ENCODE peak calls at places on chromosomes 7 and 10, in eight cellular contexts. L is heart right ventricle; O is A549; K is effector memory CD4-positive, alpha-beta T cell; S is sigmoid colon; H is HAP-1; U is HCT116; D is aorta. Q is an unnamed sample.
A peak's percentile ranks its signal among the peaks of the same experiment; 100 is the strongest.

GRCh38 chr10:80416401-80417098 is 8.2 kb downstream of the PRXL2A start:
- DNase-seq in O (no peak), L (peak; percentile 77), U (no peak), H (no peak), S (peak; percentile 94), K (no peak), D (no peak), Q (no peak)

GRCh38 chr7:100446040-100446439 is 9.7 kb upstream of the PPP1R35 start:
- DNase-seq in H (no peak), K (no peak), U (no peak), L (no peak), S (no peak), D (no peak), O (no peak), Q (peak; percentile 51)

GRCh38 chr7:2517678-2518077 is 1.9 kb upstream of the LFNG start:
- DNase-seq in S (no peak), K (no peak), H (no peak), O (no peak), D (no peak), L (no peak), U (no peak), Q (peak; percentile 51)

GRCh38 chr7:138796038-138796580 is 1.7 kb upstream of the TMEM213 start:
- DNase-seq in H (no peak), O (no peak), D (no peak), L (no peak), S (no peak), K (no peak), U (no peak), Q (no peak)

GRCh38 chr10:63382066-63382465 is 83.7 kb downstream of the JMJD1C start:
- DNase-seq in O (no peak), K (no peak), D (no peak), U (no peak), H (no peak), L (no peak), S (no peak), Q (no peak)

GRCh38 chr7:157520249-157520648 is 183.4 kb downstream of the DNAJB6 start:
- DNase-seq in D (peak; percentile 34), U (no peak), H (no peak), O (no peak), S (peak; percentile 30), L (no peak), K (no peak), Q (no peak)

GRCh38 chr7:91149518-91149917 is 114.7 kb upstream of the FZD1 start:
- DNase-seq in U (no peak), O (no peak), S (no peak), D (no peak), H (no peak), L (no peak), K (no peak), Q (no peak)

GRCh38 chr7:30741289-30741688 is 10.6 kb upstream of the INMT start:
- DNase-seq in L (no peak), O (no peak), S (no peak), H (no peak), U (no peak), D (peak; percentile 63), K (no peak), Q (no peak)

GRCh38 chr7:91565499-91566331 is 301.5 kb downstream of the FZD1 start:
- DNase-seq in D (no peak), U (no peak), O (peak; percentile 36), K (no peak), L (no peak), S (no peak), H (no peak), Q (peak; percentile 53)

GRCh38 chr7:157457355-157458253 is 120.8 kb downstream of the DNAJB6 start:
- DNase-seq in H (no peak), S (no peak), O (no peak), U (no peak), D (peak; percentile 62), L (no peak), K (no peak), Q (no peak)

GRCh38 chr10:98563811-98564210 is 117.1 kb upstream of the HPS1 start:
- DNase-seq in L (no peak), U (no peak), D (no peak), K (no peak), S (no peak), O (no peak), H (no peak), Q (no peak)

GRCh38 chr7:1224093-1224702 is 8.5 kb upstream of the UNCX start:
- DNase-seq in L (no peak), H (no peak), U (no peak), K (no peak), S (no peak), D (no peak), O (no peak), Q (peak; percentile 35)

DNA sequence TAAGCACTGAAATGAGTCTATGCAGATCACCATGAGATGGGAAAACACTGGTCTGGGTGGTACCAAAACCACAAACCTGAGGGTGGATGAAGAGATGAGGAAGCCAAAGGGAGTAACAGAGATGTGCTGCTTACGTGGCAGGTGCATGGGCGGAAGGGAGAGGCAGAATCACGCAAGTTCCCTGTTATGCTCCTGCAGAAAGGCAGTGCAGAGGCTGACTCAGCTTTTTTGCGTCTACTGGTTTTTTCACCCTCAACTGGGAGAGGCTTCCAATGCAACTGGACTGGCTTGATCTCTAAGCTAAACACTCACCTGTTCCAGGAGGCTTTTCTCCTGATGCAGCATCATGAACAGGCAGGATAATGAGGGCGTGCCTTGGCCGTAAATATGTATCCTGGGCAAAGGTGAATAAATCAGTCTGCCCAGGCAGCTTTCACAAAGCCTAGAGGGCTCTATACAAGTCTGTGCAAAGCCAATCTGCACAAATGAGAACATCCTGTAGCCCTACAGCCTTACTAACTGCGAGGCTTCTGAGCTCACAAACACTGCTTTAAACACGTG is 95.4 kb upstream of the AFAP1L2 start:
- DNase-seq in H (no peak), K (peak; percentile 19), U (no peak), D (no peak), O (no peak), L (no peak), S (no peak), Q (no peak)
- H3K4me3 ChIP-seq in H (no peak overlapping the region), K (peak overlapping the region; percentile 9), U (no peak overlapping the region), D (no peak overlapping the region), O (no peak overlapping the region), L (no peak overlapping the region), S (no peak overlapping the region), Q (no peak overlapping the region)

GRCh38 chr10:35843524-35844171 is 201.6 kb upstream of the FZD8 start:
- DNase-seq in D (no peak), S (no peak), H (no peak), L (peak; percentile 55), U (no peak), O (no peak), K (no peak), Q (no peak)
- H3K4me1 ChIP-seq in D (no peaks in the 10 kb centered on the region), S (peaks cover 3% of the 10 kb centered on the region), H (no peaks in the 10 kb centered on the region), L (peaks cover 24% of the 10 kb centered on the region), U (no peaks in the 10 kb centered on the region), O (no peaks in the 10 kb centered on the region), K (no peaks in the 10 kb centered on the region), Q (no peaks in the 10 kb centered on the region)

GRCh38 chr7:94368371-94368791 is 26.3 kb upstream of the COL1A2 start:
- DNase-seq in K (no peak), H (peak; percentile 95), U (no peak), L (peak; percentile 22), S (no peak), D (no peak), O (no peak), Q (peak; percentile 95)
- H3K4me3 ChIP-seq in K (no peak overlapping the region), H (no peak overlapping the region), U (no peak overlapping the region), L (no peak overlapping the region), S (peak overlapping the region; percentile 20), D (no peak overlapping the region), O (no peak overlapping the region), Q (peak overlapping the region; percentile 66)

GRCh38 chr10:122192142-122192541 is 79.0 kb upstream of the BTBD16 start:
- DNase-seq in O (no peak), K (no peak), S (peak; percentile 75), D (no peak), L (peak; percentile 36), U (no peak), H (no peak), Q (no peak)
- H3K4me1 ChIP-seq in O (peaks cover 34% of the 10 kb centered on the region), K (no peaks in the 10 kb centered on the region), S (peaks cover 66% of the 10 kb centered on the region), D (no peaks in the 10 kb centered on the region), L (peaks cover 61% of the 10 kb centered on the region), U (no peaks in the 10 kb centered on the region), H (no peaks in the 10 kb centered on the region), Q (no peaks in the 10 kb centered on the region)

GRCh38 chr10:132570771-132571564 is 33.4 kb downstream of the INPP5A start:
- DNase-seq in U (no peak), S (no peak), K (no peak), O (no peak), H (no peak), D (peak; percentile 73), L (no peak), Q (no peak)
- H3K4me3 ChIP-seq in U (no peak overlapping the region), S (no peak overlapping the region), K (no peak overlapping the region), O (no peak overlapping the region), H (no peak overlapping the region), D (no peak overlapping the region), L (no peak overlapping the region), Q (no peak overlapping the region)

DNA sequence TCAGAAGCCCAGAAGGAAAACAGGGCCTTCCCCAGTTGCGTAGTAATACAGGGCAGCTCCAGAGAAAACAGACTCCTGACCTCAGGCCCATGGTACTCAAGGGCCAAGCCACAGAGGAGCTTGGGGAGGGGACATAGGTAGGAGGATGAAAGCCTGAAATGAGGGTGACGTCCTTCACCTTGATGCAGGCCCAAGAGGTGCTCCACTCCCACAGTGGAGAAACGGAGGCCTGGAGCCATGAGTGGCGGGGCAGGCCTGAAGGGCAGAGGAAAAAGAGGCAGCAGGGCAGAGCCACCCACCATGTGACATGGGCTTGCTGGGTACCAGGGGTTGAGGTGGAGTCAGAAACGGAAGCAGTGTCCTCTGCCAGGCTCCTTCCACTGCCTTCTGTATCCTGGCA is 83.0 kb downstream of the C10orf105 start:
- DNase-seq in L (no peak), U (no peak), D (no peak), H (no peak), S (no peak), K (no peak), O (no peak), Q (no peak)
- H3K4me1 ChIP-seq in L (peaks cover 22% of the 10 kb centered on the region), U (no peaks in the 10 kb centered on the region), D (no peaks in the 10 kb centered on the region), H (peaks cover 6% of the 10 kb centered on the region), S (peaks cover 6% of the 10 kb centered on the region), K (no peaks in the 10 kb centered on the region), O (no peaks in the 10 kb centered on the region), Q (no peaks in the 10 kb centered on the region)

GRCh38 chr10:74997163-74997562 is 114.3 kb upstream of the SAMD8 start:
- DNase-seq in H (no peak), O (no peak), D (no peak), U (no peak), L (no peak), K (no peak), S (no peak), Q (no peak)
- H3K4me3 ChIP-seq in H (no peak overlapping the region), O (no peak overlapping the region), D (no peak overlapping the region), U (no peak overlapping the region), L (no peak overlapping the region), K (no peak overlapping the region), S (no peak overlapping the region), Q (no peak overlapping the region)

Q was measured in GM23248.